ENCODE peak calls at places on chromosomes 5 and 9, in five cellular contexts. D, E, R, C and X are unnamed samples.

GRCh38 chr5:133321833-133322420 is 270.1 kb downstream of the HSPA4 start:
- DNase-seq in D (no peak), E (no peak), R (peak; percentile 19), C (no peak), X (no peak)

GRCh38 chr9:136765041-136765440 is 723 bp upstream of the LCN15 start:
- DNase-seq in D (no peak), E (no peak), R (no peak), C (no peak), X (no peak)

GRCh38 chr9:76188905-76189304 is 205.3 kb downstream of the RFK start:
- DNase-seq in D (no peak), E (no peak), R (no peak), C (no peak), X (no peak)

GRCh38 chr9:120522558-120522957 is 57.4 kb downstream of the CDK5RAP2 start:
- DNase-seq in D (no peak), E (no peak), R (no peak), C (no peak), X (no peak)

GRCh38 chr5:172949426-172949825 is 9.8 kb upstream of the RPL26L1 start:
- DNase-seq in D (no peak), E (no peak), R (no peak), C (no peak), X (no peak)

GRCh38 chr5:122559676-122560075 is 215.2 kb upstream of the SNX2 start:
- DNase-seq in D (no peak), E (peak; percentile 8), R (no peak), C (no peak), X (no peak)

GRCh38 chr5:15737036-15737821 is 237.2 kb downstream of the FBXL7 start:
- DNase-seq in D (no peak), E (no peak), R (no peak), C (no peak), X (no peak)

GRCh38 chr5:169945831-169946261 is 34.4 kb downstream of the INSYN2B start:
- DNase-seq in D (peak; percentile 20), E (peak; percentile 92), R (no peak), C (no peak), X (peak; percentile 12)

GRCh38 chr9:92406506-92406905 is 2.1 kb upstream of the OGN start:
- DNase-seq in D (no peak), E (peak; percentile 49), R (peak; percentile 84), C (no peak), X (peak; percentile 29)

GRCh38 chr9:76321185-76321828 is 72.9 kb downstream of the RFK start:
- DNase-seq in D (peak; percentile 74), E (peak; percentile 89), R (no peak), C (no peak), X (no peak)

GRCh38 chr5:154995679-154996078 is 17.9 kb upstream of the KIF4B start:
- DNase-seq in D (no peak), E (no peak), R (no peak), C (no peak), X (no peak)

GRCh38 chr5:3320317-3320865 is 275.2 kb upstream of the IRX1 start:
- DNase-seq in D (peak; percentile 18), E (peak; percentile 73), R (no peak), C (no peak), X (no peak)

GRCh38 chr5:59193616-59194319 is 610.9 kb downstream of the RAB3C start:
- DNase-seq in D (peak; percentile 99), E (peak; percentile 95), R (no peak), C (peak; percentile 71), X (no peak)

GRCh38 chr9:34124923-34125322 is 1.6 kb downstream of the DCAF12 start:
- DNase-seq in D (peak; percentile 13), E (no peak), R (no peak), C (no peak), X (no peak)

GRCh38 chr5:158140120-158140778 is 281.3 kb upstream of the CLINT1 start:
- DNase-seq in D (no peak), E (peak; percentile 70), R (no peak), C (no peak), X (no peak)

GRCh38 chr5:152271420-152271819 is 133.7 kb downstream of the NMUR2 start:
- DNase-seq in D (peak; percentile 44), E (no peak), R (no peak), C (no peak), X (no peak)

GRCh38 chr9:11204521-11204920 is 591.7 kb upstream of the PTPRD start:
- DNase-seq in D (no peak), E (no peak), R (no peak), C (no peak), X (no peak)

GRCh38 chr5:38695021-38695961 is 138.8 kb upstream of the LIFR start:
- DNase-seq in D (no peak), E (no peak), R (no peak), C (no peak), X (no peak)

GRCh38 chr5:172114875-172115422 is 73.1 kb downstream of the STK10 start:
- DNase-seq in D (no peak), E (no peak), R (peak; percentile 87), C (peak; percentile 87), X (no peak)

GRCh38 chr5:146745937-146746577 is 132.5 kb downstream of the PPP2R2B start:
- DNase-seq in D (no peak), E (no peak), R (no peak), C (no peak), X (no peak)

GRCh38 chr5:128539038-128539429 is 989 bp upstream of the FBN2 start:
- DNase-seq in D (peak; percentile 26), E (no peak), R (no peak), C (no peak), X (no peak)

GRCh38 chr5:2848634-2849033 is 97.2 kb upstream of the IRX2 start:
- DNase-seq in D (peak; percentile 41), E (no peak), R (no peak), C (no peak), X (no peak)

GRCh38 chr9:136295537-136296433 is 8.1 kb downstream of the CCDC187 start:
- DNase-seq in D (no peak), E (no peak), R (no peak), C (peak; percentile 47), X (no peak)

GRCh38 chr9:127139071-127139731 is 16.8 kb upstream of the ANGPTL2 start:
- DNase-seq in D (no peak), E (no peak), R (no peak), C (no peak), X (no peak)

GRCh38 chr9:31715250-31715649 is 669.2 kb upstream of the ACO1 start:
- DNase-seq in D (no peak), E (no peak), R (no peak), C (no peak), X (no peak)

GRCh38 chr5:146647656-146648199 is 131.7 kb upstream of the GPR151 start:
- DNase-seq in D (no peak), E (peak; percentile 43), R (no peak), C (no peak), X (no peak)

GRCh38 chr5:67246108-67246507 is 49.5 kb upstream of the CD180 start:
- DNase-seq in D (peak; percentile 55), E (peak; percentile 56), R (peak; percentile 83), C (no peak), X (no peak)

GRCh38 chr5:14557840-14558239 is 23.8 kb upstream of the OTULINL start:
- DNase-seq in D (no peak), E (no peak), R (no peak), C (no peak), X (no peak)
- H3K27ac ChIP-seq in D (no peak overlapping the region), E (no peak overlapping the region), R (no peak overlapping the region), C (no peak overlapping the region), X (no peak overlapping the region)

GRCh38 chr9:89465726-89466308 is 32.1 kb downstream of the SEMA4D start:
- DNase-seq in D (no peak), E (no peak), R (no peak), C (no peak), X (no peak)
- H3K27ac ChIP-seq in D (no peak overlapping the region), E (no peak overlapping the region), R (peak overlapping the region; percentile 87), C (no peak overlapping the region), X (no peak overlapping the region)

GRCh38 chr5:9947231-9947693 is 302.4 kb downstream of the ATPSCKMT start:
- DNase-seq in D (peak; percentile 23), E (peak; percentile 44), R (no peak), C (no peak), X (no peak)
- H3K27ac ChIP-seq in D (no peak overlapping the region), E (no peak overlapping the region), R (no peak overlapping the region), C (no peak overlapping the region), X (no peak overlapping the region)

DNA sequence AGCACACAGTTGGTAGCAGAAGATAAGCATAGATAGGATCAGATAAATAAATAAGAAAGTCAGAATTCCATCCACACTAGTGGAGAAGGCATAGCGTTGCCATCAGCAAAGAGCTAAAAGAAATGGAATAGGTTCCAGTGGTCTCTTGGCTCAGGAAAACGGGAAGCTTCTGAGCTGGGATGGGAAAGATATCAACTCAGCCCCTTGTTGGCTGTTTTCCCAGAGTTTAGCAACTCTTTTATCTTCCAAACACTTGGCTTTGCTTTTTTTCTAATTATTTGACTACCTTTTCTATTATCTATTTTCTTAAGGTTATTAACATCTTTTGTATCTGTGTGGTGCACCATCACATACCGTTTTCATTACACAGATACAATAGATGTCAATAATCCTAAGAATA is 445.7 kb upstream of the TRPC7 start:
- DNase-seq in D (no peak), E (peak; percentile 49), R (no peak), C (no peak), X (no peak)
- H3K27ac ChIP-seq in D (no peak overlapping the region), E (peak overlapping the region; percentile 85), R (no peak overlapping the region), C (no peak overlapping the region), X (no peak overlapping the region)

DNA sequence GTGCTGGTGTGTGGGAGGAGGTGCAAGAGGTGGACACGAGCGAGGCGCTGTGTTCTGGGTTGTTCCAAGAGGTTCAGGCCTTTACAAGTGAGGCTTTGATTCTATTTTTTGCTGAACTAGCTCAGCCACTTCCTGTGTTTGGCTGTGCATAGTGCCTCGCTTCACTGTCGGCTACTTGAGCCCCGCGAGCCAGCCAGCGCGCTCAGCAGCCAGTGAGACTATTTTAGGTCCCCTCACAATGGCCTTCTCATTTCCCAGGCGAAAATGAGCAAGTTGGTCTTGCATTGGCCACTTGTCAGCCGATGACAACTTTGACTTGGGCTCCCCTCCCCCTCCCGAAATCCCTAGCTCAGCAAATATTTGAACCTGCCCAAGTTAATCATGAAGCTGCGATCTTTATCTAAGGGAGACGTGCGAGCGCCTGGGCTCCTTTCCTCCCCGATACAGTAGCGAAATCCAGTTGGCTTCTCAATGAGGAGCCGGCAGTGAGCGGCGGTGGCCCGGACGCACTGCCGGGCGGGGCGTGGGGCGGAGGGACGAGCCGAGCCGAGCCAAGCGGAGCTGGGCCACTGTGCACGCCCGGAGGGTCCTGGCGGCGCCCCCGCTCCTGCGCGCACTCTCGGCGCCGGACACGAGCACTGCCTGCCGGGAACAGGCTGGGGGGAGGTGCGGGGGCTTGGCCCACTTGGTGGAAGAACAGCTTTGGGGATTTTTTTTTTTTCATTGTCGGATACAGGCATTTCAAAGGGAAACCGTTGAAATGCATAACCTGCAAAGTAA is 72.6 kb downstream of the PIK3R1 start:
- DNase-seq in D (peak; percentile 48), E (peak; percentile 55), R (peak; percentile 84), C (peak; percentile 90), X (peak; percentile 81)
- H3K27ac ChIP-seq in D (peak overlapping the region; percentile 85), E (peak overlapping the region; percentile 53), R (peak overlapping the region; percentile 74), C (peak overlapping the region; percentile 93), X (peak overlapping the region; percentile 95)

GRCh38 chr5:125558466-125558865 is 812.0 kb upstream of the ZNF608 start:
- DNase-seq in D (no peak), E (peak; percentile 59), R (no peak), C (no peak), X (no peak)

GRCh38 chr5:125555591-125555990 is 809.2 kb upstream of the ZNF608 start:
- DNase-seq in D (no peak), E (no peak), R (no peak), C (no peak), X (no peak)

GRCh38 chr5:125554355-125554754 is 807.9 kb upstream of the ZNF608 start:
- DNase-seq in D (no peak), E (no peak), R (no peak), C (no peak), X (no peak)

GRCh38 chr5:125560476-125561225 is 814.2 kb upstream of the ZNF608 start:
- DNase-seq in D (no peak), E (peak; percentile 86), R (no peak), C (no peak), X (no peak)

GRCh38 chr5:125559296-125559695 is 812.9 kb upstream of the ZNF608 start:
- DNase-seq in D (peak; percentile 96), E (peak; percentile 100), R (no peak), C (no peak), X (no peak)
- H3K27ac ChIP-seq in D (no peak overlapping the region), E (peak overlapping the region; percentile 58), R (no peak overlapping the region), C (no peak overlapping the region), X (no peak overlapping the region)